ENCODE peak calls at places on chromosomes 16 and 17, in nine cellular contexts. One of them, this sample, is unnamed.

GRCh38 chr16:19899605-19899955 is 14.9 kb upstream of the GPRC5B start:
- DNase-seq in H1: no peak
- DNase-seq in neural progenitor cell: no peak
- DNase-seq in pancreas: no peak
- DNase-seq in stomach: no peak
- DNase-seq in transverse colon: no peak
- DNase-seq in SK-N-SH: no peak
- DNase-seq in CD8-positive, alpha-beta memory T cell: no peak
- DNase-seq in brain microvascular endothelial cell: no peak
- DNase-seq in this sample: no peak

GRCh38 chr17:39939588-39940419 is 12.3 kb downstream of the LRRC3C start:
- DNase-seq in SK-N-SH: peak; percentile 84
- DNase-seq in stomach: no peak
- DNase-seq in neural progenitor cell: peak; percentile 58
- DNase-seq in brain microvascular endothelial cell: peak; percentile 87
- DNase-seq in pancreas: no peak
- DNase-seq in transverse colon: no peak
- DNase-seq in H1: no peak
- DNase-seq in CD8-positive, alpha-beta memory T cell: no peak
- DNase-seq in this sample: no peak

GRCh38 chr17:75317671-75318070 is 28.4 kb upstream of the SLC25A19 start:
- DNase-seq in CD8-positive, alpha-beta memory T cell: no peak
- DNase-seq in brain microvascular endothelial cell: no peak
- DNase-seq in pancreas: no peak
- DNase-seq in stomach: no peak
- DNase-seq in transverse colon: peak; percentile 65
- DNase-seq in neural progenitor cell: peak; percentile 60
- DNase-seq in H1: peak; percentile 9
- DNase-seq in SK-N-SH: no peak
- DNase-seq in this sample: peak; percentile 42

GRCh38 chr17:6555331-6556120 is 829 bp downstream of the PITPNM3 start:
- DNase-seq in neural progenitor cell: peak; percentile 74
- DNase-seq in stomach: peak; percentile 55
- DNase-seq in pancreas: peak; percentile 74
- DNase-seq in transverse colon: peak; percentile 22
- DNase-seq in brain microvascular endothelial cell: no peak
- DNase-seq in CD8-positive, alpha-beta memory T cell: no peak
- DNase-seq in H1: no peak
- DNase-seq in SK-N-SH: peak; percentile 60
- DNase-seq in this sample: peak; percentile 65

GRCh38 chr16:89618114-89618999 is 4.9 kb downstream of the DPEP1 start:
- DNase-seq in brain microvascular endothelial cell: no peak
- DNase-seq in neural progenitor cell: no peak
- DNase-seq in transverse colon: no peak
- DNase-seq in H1: no peak
- DNase-seq in SK-N-SH: no peak
- DNase-seq in stomach: no peak
- DNase-seq in pancreas: no peak
- DNase-seq in CD8-positive, alpha-beta memory T cell: no peak
- DNase-seq in this sample: no peak

GRCh38 chr17:80214878-80215210 is 5.3 kb downstream of the SGSH start:
- DNase-seq in transverse colon: no peak
- DNase-seq in stomach: no peak
- DNase-seq in H1: no peak
- DNase-seq in pancreas: peak; percentile 56
- DNase-seq in SK-N-SH: no peak
- DNase-seq in neural progenitor cell: no peak
- DNase-seq in brain microvascular endothelial cell: no peak
- DNase-seq in CD8-positive, alpha-beta memory T cell: no peak
- DNase-seq in this sample: no peak

GRCh38 chr17:16075949-16076348 is 76.3 kb downstream of the TTC19 start:
- DNase-seq in H1: no peak
- DNase-seq in CD8-positive, alpha-beta memory T cell: no peak
- DNase-seq in pancreas: no peak
- DNase-seq in stomach: no peak
- DNase-seq in neural progenitor cell: no peak
- DNase-seq in SK-N-SH: no peak
- DNase-seq in transverse colon: no peak
- DNase-seq in brain microvascular endothelial cell: no peak
- DNase-seq in this sample: no peak

GRCh38 chr16:85625485-85626117 is 12.5 kb downstream of the GSE1 start:
- DNase-seq in transverse colon: no peak
- DNase-seq in pancreas: no peak
- DNase-seq in stomach: no peak
- DNase-seq in H1: no peak
- DNase-seq in brain microvascular endothelial cell: no peak
- DNase-seq in CD8-positive, alpha-beta memory T cell: no peak
- DNase-seq in SK-N-SH: no peak
- DNase-seq in neural progenitor cell: no peak
- DNase-seq in this sample: no peak

GRCh38 chr17:7014995-7015586 is 2.7 kb downstream of the RNASEK start:
- DNase-seq in SK-N-SH: no peak
- DNase-seq in stomach: no peak
- DNase-seq in transverse colon: peak; percentile 49
- DNase-seq in brain microvascular endothelial cell: peak; percentile 78
- DNase-seq in neural progenitor cell: peak; percentile 21
- DNase-seq in pancreas: no peak
- DNase-seq in CD8-positive, alpha-beta memory T cell: peak; percentile 88
- DNase-seq in H1: no peak
- DNase-seq in this sample: no peak

GRCh38 chr16:27414803-27415431 is 12.9 kb downstream of the IL21R start:
- DNase-seq in H1: no peak
- DNase-seq in neural progenitor cell: no peak
- DNase-seq in stomach: no peak
- DNase-seq in pancreas: no peak
- DNase-seq in transverse colon: no peak
- DNase-seq in SK-N-SH: no peak
- DNase-seq in brain microvascular endothelial cell: no peak
- DNase-seq in CD8-positive, alpha-beta memory T cell: no peak
- DNase-seq in this sample: no peak

GRCh38 chr17:68346448-68346847 is 55.2 kb downstream of the ARSG start:
- DNase-seq in stomach: peak; percentile 48
- DNase-seq in brain microvascular endothelial cell: no peak
- DNase-seq in H1: no peak
- DNase-seq in neural progenitor cell: peak; percentile 60
- DNase-seq in pancreas: no peak
- DNase-seq in CD8-positive, alpha-beta memory T cell: peak; percentile 73
- DNase-seq in transverse colon: peak; percentile 62
- DNase-seq in SK-N-SH: no peak
- DNase-seq in this sample: peak; percentile 90

GRCh38 chr16:56950881-56951771 is 10.6 kb upstream of the CETP start:
- DNase-seq in pancreas: peak; percentile 87
- DNase-seq in stomach: peak; percentile 70
- DNase-seq in brain microvascular endothelial cell: peak; percentile 54
- DNase-seq in transverse colon: peak; percentile 59
- DNase-seq in H1: no peak
- DNase-seq in CD8-positive, alpha-beta memory T cell: peak; percentile 37
- DNase-seq in neural progenitor cell: peak; percentile 77
- DNase-seq in SK-N-SH: peak; percentile 82
- DNase-seq in this sample: peak; percentile 63

GRCh38 chr17:80795737-80796136 is 195.9 kb upstream of the CHMP6 start:
- DNase-seq in pancreas: peak; percentile 51
- DNase-seq in H1: no peak
- DNase-seq in brain microvascular endothelial cell: no peak
- DNase-seq in CD8-positive, alpha-beta memory T cell: no peak
- DNase-seq in stomach: no peak
- DNase-seq in SK-N-SH: peak; percentile 93
- DNase-seq in neural progenitor cell: no peak
- DNase-seq in transverse colon: no peak
- DNase-seq in this sample: no peak

GRCh38 chr17:80594666-80595269 is 50.1 kb downstream of the RPTOR start:
- DNase-seq in brain microvascular endothelial cell: no peak
- DNase-seq in H1: no peak
- DNase-seq in pancreas: no peak
- DNase-seq in transverse colon: no peak
- DNase-seq in SK-N-SH: no peak
- DNase-seq in CD8-positive, alpha-beta memory T cell: no peak
- DNase-seq in stomach: no peak
- DNase-seq in neural progenitor cell: no peak
- DNase-seq in this sample: no peak

GRCh38 chr17:2852211-2852610 is 56.0 kb downstream of the RAP1GAP2 start:
- DNase-seq in CD8-positive, alpha-beta memory T cell: no peak
- DNase-seq in transverse colon: peak; percentile 13
- DNase-seq in brain microvascular endothelial cell: no peak
- DNase-seq in H1: no peak
- DNase-seq in pancreas: no peak
- DNase-seq in stomach: no peak
- DNase-seq in neural progenitor cell: no peak
- DNase-seq in SK-N-SH: peak; percentile 60
- DNase-seq in this sample: no peak
- H3K4me3 ChIP-seq in CD8-positive, alpha-beta memory T cell: no peak overlapping the region
- H3K4me3 ChIP-seq in transverse colon: no peak overlapping the region
- H3K4me3 ChIP-seq in brain microvascular endothelial cell: no peak overlapping the region
- H3K4me3 ChIP-seq in H1: no peak overlapping the region
- H3K4me3 ChIP-seq in pancreas: no peak overlapping the region
- H3K4me3 ChIP-seq in stomach: no peak overlapping the region
- H3K4me3 ChIP-seq in neural progenitor cell: no peak overlapping the region
- H3K4me3 ChIP-seq in SK-N-SH: no peak overlapping the region
- H3K4me3 ChIP-seq in this sample: no peak overlapping the region

GRCh38 chr16:53817812-53818211 is 113.9 kb downstream of the FTO start:
- DNase-seq in H1: no peak
- DNase-seq in stomach: no peak
- DNase-seq in transverse colon: no peak
- DNase-seq in neural progenitor cell: no peak
- DNase-seq in SK-N-SH: peak; percentile 19
- DNase-seq in CD8-positive, alpha-beta memory T cell: no peak
- DNase-seq in brain microvascular endothelial cell: no peak
- DNase-seq in pancreas: no peak
- DNase-seq in this sample: no peak

GRCh38 chr16:53812914-53813313 is 109.0 kb downstream of the FTO start:
- DNase-seq in neural progenitor cell: no peak
- DNase-seq in stomach: no peak
- DNase-seq in H1: no peak
- DNase-seq in brain microvascular endothelial cell: no peak
- DNase-seq in transverse colon: no peak
- DNase-seq in SK-N-SH: no peak
- DNase-seq in CD8-positive, alpha-beta memory T cell: no peak
- DNase-seq in pancreas: no peak
- DNase-seq in this sample: no peak

GRCh38 chr16:53816211-53816610 is 112.3 kb downstream of the FTO start:
- DNase-seq in pancreas: no peak
- DNase-seq in stomach: no peak
- DNase-seq in brain microvascular endothelial cell: no peak
- DNase-seq in H1: no peak
- DNase-seq in CD8-positive, alpha-beta memory T cell: no peak
- DNase-seq in neural progenitor cell: no peak
- DNase-seq in SK-N-SH: no peak
- DNase-seq in transverse colon: no peak
- DNase-seq in this sample: no peak

GRCh38 chr16:53817117-53817516 is 113.2 kb downstream of the FTO start:
- DNase-seq in transverse colon: no peak
- DNase-seq in neural progenitor cell: no peak
- DNase-seq in brain microvascular endothelial cell: peak; percentile 96
- DNase-seq in SK-N-SH: no peak
- DNase-seq in H1: no peak
- DNase-seq in stomach: no peak
- DNase-seq in pancreas: no peak
- DNase-seq in CD8-positive, alpha-beta memory T cell: no peak
- DNase-seq in this sample: no peak

GRCh38 chr16:53814791-53815190 is 110.8 kb downstream of the FTO start:
- DNase-seq in transverse colon: no peak
- DNase-seq in neural progenitor cell: no peak
- DNase-seq in pancreas: no peak
- DNase-seq in stomach: no peak
- DNase-seq in SK-N-SH: no peak
- DNase-seq in H1: no peak
- DNase-seq in CD8-positive, alpha-beta memory T cell: no peak
- DNase-seq in brain microvascular endothelial cell: no peak
- DNase-seq in this sample: no peak
- H3K27ac ChIP-seq in transverse colon: no peak overlapping the region
- H3K27ac ChIP-seq in neural progenitor cell: no peak overlapping the region
- H3K27ac ChIP-seq in pancreas: no peak overlapping the region
- H3K27ac ChIP-seq in stomach: no peak overlapping the region
- H3K27ac ChIP-seq in SK-N-SH: no peak overlapping the region
- H3K27ac ChIP-seq in H1: no peak overlapping the region
- H3K27ac ChIP-seq in CD8-positive, alpha-beta memory T cell: no peak overlapping the region
- H3K27ac ChIP-seq in brain microvascular endothelial cell: no peak overlapping the region
- H3K27ac ChIP-seq in this sample: no peak overlapping the region

DNA sequence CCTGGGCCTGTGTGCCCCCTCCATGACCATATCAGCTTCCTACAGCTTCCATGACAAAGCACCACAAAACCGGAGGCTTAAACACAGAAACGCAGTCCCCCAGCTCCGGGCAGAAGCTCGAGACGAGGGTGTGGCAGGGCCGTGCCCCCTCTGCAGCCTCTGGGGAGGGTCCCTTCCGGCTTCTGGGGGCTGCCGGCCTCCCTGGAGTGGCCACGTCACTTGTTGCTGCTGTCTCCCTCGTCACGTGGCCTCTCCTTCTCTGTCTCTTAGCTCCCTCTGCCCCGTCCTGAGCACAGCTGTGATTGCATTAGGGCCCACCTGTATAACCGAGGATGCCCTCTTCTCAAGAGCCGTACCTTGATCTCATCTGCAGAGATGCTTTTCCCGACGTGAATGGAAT is 64.6 kb downstream of the JPH3 start:
- DNase-seq in pancreas: no peak
- DNase-seq in transverse colon: no peak
- DNase-seq in neural progenitor cell: no peak
- DNase-seq in CD8-positive, alpha-beta memory T cell: no peak
- DNase-seq in brain microvascular endothelial cell: no peak
- DNase-seq in stomach: no peak
- DNase-seq in SK-N-SH: no peak
- DNase-seq in H1: no peak
- DNase-seq in this sample: no peak
- H3K27me3 ChIP-seq in pancreas: no peaks in the 10 kb centered on the region
- H3K27me3 ChIP-seq in transverse colon: no peaks in the 10 kb centered on the region
- H3K27me3 ChIP-seq in neural progenitor cell: no peaks in the 10 kb centered on the region
- H3K27me3 ChIP-seq in CD8-positive, alpha-beta memory T cell: peaks cover 4% of the 10 kb centered on the region
- H3K27me3 ChIP-seq in brain microvascular endothelial cell: peaks cover 5% of the 10 kb centered on the region
- H3K27me3 ChIP-seq in stomach: peaks cover 61% of the 10 kb centered on the region
- H3K27me3 ChIP-seq in SK-N-SH: no peaks in the 10 kb centered on the region
- H3K27me3 ChIP-seq in H1: no peaks in the 10 kb centered on the region
- H3K27me3 ChIP-seq in this sample: no peaks in the 10 kb centered on the region

DNA sequence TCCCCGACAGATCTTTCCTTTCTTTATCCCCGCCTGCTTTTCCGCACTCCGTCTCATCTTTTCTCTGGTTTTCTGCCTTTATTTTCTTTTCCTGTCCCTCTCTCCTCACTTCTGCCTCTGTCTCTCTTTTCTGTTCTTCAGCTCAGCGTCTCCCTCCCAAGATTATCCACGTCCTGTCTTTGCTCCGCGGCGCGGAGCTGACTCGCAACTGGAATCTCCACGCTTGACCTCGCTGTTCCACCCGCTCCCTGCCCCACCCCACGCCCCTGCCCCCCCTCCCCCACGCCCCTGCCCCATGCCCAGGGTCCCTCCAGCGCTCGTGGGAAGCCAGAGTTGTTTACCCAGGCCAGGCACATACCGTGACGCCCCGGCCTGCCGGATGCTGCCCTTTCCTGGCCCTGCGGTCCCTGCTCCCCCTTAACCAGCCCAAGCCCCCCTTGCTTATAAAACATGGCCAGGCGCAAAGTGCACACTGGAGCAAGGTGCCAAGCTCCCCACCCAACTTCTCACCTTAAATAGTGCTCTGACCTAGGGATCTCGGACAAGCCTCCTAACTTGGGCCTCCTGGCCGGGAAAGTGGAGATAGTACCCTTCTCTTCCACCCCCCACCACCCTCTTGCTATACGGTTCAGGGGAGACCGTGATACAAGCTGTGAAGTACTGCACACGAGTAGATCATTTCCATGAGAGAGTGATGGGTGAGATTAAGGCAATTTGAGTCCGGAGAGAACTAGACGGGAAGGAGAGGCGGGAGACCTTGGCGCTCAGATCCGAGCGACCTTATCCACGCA is 4.7 kb upstream of the LHX1 start:
- DNase-seq in pancreas: no peak
- DNase-seq in SK-N-SH: peak; percentile 64
- DNase-seq in H1: no peak
- DNase-seq in CD8-positive, alpha-beta memory T cell: no peak
- DNase-seq in stomach: no peak
- DNase-seq in transverse colon: no peak
- DNase-seq in brain microvascular endothelial cell: no peak
- DNase-seq in neural progenitor cell: no peak
- DNase-seq in this sample: no peak
- H3K4me3 ChIP-seq in pancreas: no peak overlapping the region
- H3K4me3 ChIP-seq in SK-N-SH: no peak overlapping the region
- H3K4me3 ChIP-seq in H1: no peak overlapping the region
- H3K4me3 ChIP-seq in CD8-positive, alpha-beta memory T cell: no peak overlapping the region
- H3K4me3 ChIP-seq in stomach: peak overlapping the region; percentile 3
- H3K4me3 ChIP-seq in transverse colon: no peak overlapping the region
- H3K4me3 ChIP-seq in brain microvascular endothelial cell: no peak overlapping the region
- H3K4me3 ChIP-seq in neural progenitor cell: no peak overlapping the region
- H3K4me3 ChIP-seq in this sample: peak overlapping the region; percentile 4

This sample was measured in Peyer's patch.